ENCODE peak calls at places on chromosomes 3 and 15, in seven cellular contexts. R, V, X, C, O, A and J are unnamed samples.

GRCh38 chr3:105830836-105831235 is 38.0 kb downstream of the CBLB start:
- DNase-seq in A (no peak), R (no peak), V (no peak), C (no peak), X (no peak), O (no peak), J (no peak)

GRCh38 chr15:35874260-35874905 is 328.4 kb upstream of the DPH6 start:
- DNase-seq in O (no peak), X (peak), A (no peak), R (peak), V (no peak), C (no peak), J (peak)

GRCh38 chr3:195811756-195812155 is at the start of gene MUC4:
- DNase-seq in A (no peak), V (no peak), R (no peak), O (no peak), C (no peak), X (no peak), J (no peak)

GRCh38 chr15:62569460-62570404 is 404.6 kb upstream of the C2CD4B start:
- DNase-seq in O (peak), V (no peak), X (peak), C (no peak), R (peak), A (no peak), J (peak)

GRCh38 chr15:101376615-101377395 is 81.8 kb upstream of the SNRPA1 start:
- DNase-seq in R (no peak), V (no peak), C (no peak), A (no peak), O (no peak), X (no peak), J (no peak)

GRCh38 chr3:28903171-28903601 is 377.7 kb upstream of the RBMS3 start:
- DNase-seq in X (no peak), R (no peak), C (no peak), O (no peak), A (no peak), V (no peak), J (no peak)

GRCh38 chr15:76235186-76235826 is 76.0 kb downstream of the ETFA start:
- DNase-seq in C (no peak), V (no peak), A (no peak), R (peak), X (peak), O (no peak), J (peak)

GRCh38 chr3:131033480-131034080 is 6.9 kb downstream of the NEK11 start:
- DNase-seq in A (no peak), V (no peak), R (peak), O (peak), C (no peak), X (peak), J (peak)